ENCODE peak calls at places on chromosomes 3 and 15, in ten cellular contexts. O is heart left ventricle, R is sigmoid colon, L is ovary, T is tibial nerve, S is stomach, W is body of pancreas, N is H1, M is suprapubic skin, Q is lower leg skin. P is an unnamed sample.

GRCh38 chr3:125006190-125006855 is 49.5 kb downstream of the HEG1 start:
- DNase-seq in R (no peak), N (no peak), O (no peak), Q (no peak), T (no peak), L (no peak), S (no peak), W (no peak), M (no peak), P (no peak)

GRCh38 chr15:77474310-77474986 is 53.8 kb downstream of the HMG20A start:
- DNase-seq in O (no peak), R (no peak), Q (no peak), M (no peak), S (no peak), N (no peak), L (no peak), W (no peak), T (no peak), P (no peak)

GRCh38 chr3:180036678-180037455 is at the start of gene PEX5L:
- DNase-seq in O (peak), W (peak), L (peak), M (peak), Q (no peak), S (peak), N (peak), R (no peak), T (peak), P (peak)

GRCh38 chr3:195385526-195385925 is 57.3 kb downstream of the ACAP2 start:
- DNase-seq in W (no peak), M (no peak), Q (no peak), R (no peak), S (no peak), T (no peak), L (no peak), O (no peak), N (no peak), P (no peak)

GRCh38 chr3:42499478-42499871 is 3.0 kb upstream of the VIPR1 start:
- DNase-seq in M (peak), O (no peak), S (peak), N (no peak), R (peak), T (no peak), Q (peak), L (no peak), W (peak), P (peak)

GRCh38 chr15:78146437-78147154 is 2.6 kb upstream of the IDH3A start:
- DNase-seq in L (no peak), N (no peak), R (no peak), M (no peak), T (no peak), Q (peak), O (no peak), S (peak), W (peak), P (no peak)

GRCh38 chr3:169354774-169355501 is 308.6 kb downstream of the MECOM start:
- DNase-seq in L (no peak), W (no peak), O (no peak), T (no peak), M (no peak), R (no peak), N (no peak), Q (no peak), S (no peak), P (no peak)

GRCh38 chr15:57635300-57635944 is 43.7 kb downstream of the MYZAP start:
- DNase-seq in W (peak), L (peak), N (no peak), S (peak), T (no peak), R (peak), M (no peak), O (no peak), Q (no peak), P (no peak)

GRCh38 chr3:189712906-189713483 is 81.8 kb downstream of the TP63 start:
- DNase-seq in Q (no peak), W (no peak), L (no peak), S (no peak), T (no peak), O (no peak), N (no peak), M (no peak), R (no peak), P (no peak)

GRCh38 chr15:69583627-69584026 is 131.0 kb downstream of the RPLP1 start:
- DNase-seq in N (no peak), S (no peak), O (no peak), Q (no peak), L (no peak), T (no peak), W (no peak), M (no peak), R (no peak), P (no peak)

GRCh38 chr3:78974181-78974770 is 793.5 kb downstream of the ROBO1 start:
- DNase-seq in O (no peak), M (no peak), N (no peak), W (no peak), S (no peak), R (no peak), T (no peak), L (no peak), Q (no peak), P (no peak)

GRCh38 chr15:82159922-82160321 is 102.6 kb downstream of the EFL1 start:
- DNase-seq in N (no peak), S (no peak), T (no peak), L (no peak), O (no peak), R (no peak), Q (no peak), M (no peak), W (no peak), P (no peak)

GRCh38 chr3:33171580-33171979 is 47.0 kb downstream of the SUSD5 start:
- DNase-seq in N (no peak), S (no peak), R (no peak), T (no peak), M (no peak), L (no peak), W (no peak), Q (no peak), O (no peak), P (no peak)

GRCh38 chr3:63193647-63194046 is 84.5 kb upstream of the SYNPR start:
- DNase-seq in M (no peak), R (no peak), O (no peak), Q (no peak), N (no peak), W (no peak), L (no peak), S (no peak), T (no peak), P (no peak)

GRCh38 chr15:84833447-84833846 is 16.3 kb downstream of the ALPK3 start:
- DNase-seq in L (peak), W (peak), T (no peak), M (no peak), Q (peak), S (no peak), N (no peak), O (no peak), R (no peak), P (peak)

GRCh38 chr3:24583004-24583403 is 88.4 kb upstream of the THRB start:
- DNase-seq in S (no peak), M (no peak), L (no peak), T (no peak), R (no peak), Q (no peak), O (no peak), N (no peak), W (no peak), P (no peak)

GRCh38 chr3:86830566-86830965 is 160.4 kb downstream of the VGLL3 start:
- DNase-seq in Q (no peak), L (no peak), N (no peak), S (no peak), O (no peak), R (no peak), T (no peak), M (no peak), W (no peak), P (no peak)

GRCh38 chr15:88257311-88257901 is 867 bp upstream of the NTRK3 start:
- DNase-seq in T (no peak), O (no peak), Q (no peak), N (no peak), S (no peak), W (no peak), L (no peak), M (no peak), R (no peak), P (no peak)

GRCh38 chr3:170947018-170947769 is 38.8 kb upstream of the EIF5A2 start:
- DNase-seq in S (no peak), N (no peak), R (no peak), L (no peak), O (no peak), M (peak), W (no peak), T (no peak), Q (no peak), P (no peak)

GRCh38 chr15:32123473-32123872 is 93.2 kb downstream of the CHRNA7 start:
- DNase-seq in N (no peak), Q (no peak), O (no peak), L (no peak), S (no peak), M (no peak), W (no peak), R (no peak), T (no peak), P (no peak)

GRCh38 chr3:133038089-133038730 is at the start of gene TMEM108:
- DNase-seq in S (peak), Q (peak), M (peak), O (peak), N (peak), T (peak), W (peak), L (peak), R (peak), P (peak)

GRCh38 chr15:69403611-69404010 is 10.5 kb upstream of the KIF23 start:
- DNase-seq in R (no peak), Q (no peak), S (no peak), T (no peak), N (no peak), L (no peak), M (no peak), W (no peak), O (no peak), P (no peak)

DNA sequence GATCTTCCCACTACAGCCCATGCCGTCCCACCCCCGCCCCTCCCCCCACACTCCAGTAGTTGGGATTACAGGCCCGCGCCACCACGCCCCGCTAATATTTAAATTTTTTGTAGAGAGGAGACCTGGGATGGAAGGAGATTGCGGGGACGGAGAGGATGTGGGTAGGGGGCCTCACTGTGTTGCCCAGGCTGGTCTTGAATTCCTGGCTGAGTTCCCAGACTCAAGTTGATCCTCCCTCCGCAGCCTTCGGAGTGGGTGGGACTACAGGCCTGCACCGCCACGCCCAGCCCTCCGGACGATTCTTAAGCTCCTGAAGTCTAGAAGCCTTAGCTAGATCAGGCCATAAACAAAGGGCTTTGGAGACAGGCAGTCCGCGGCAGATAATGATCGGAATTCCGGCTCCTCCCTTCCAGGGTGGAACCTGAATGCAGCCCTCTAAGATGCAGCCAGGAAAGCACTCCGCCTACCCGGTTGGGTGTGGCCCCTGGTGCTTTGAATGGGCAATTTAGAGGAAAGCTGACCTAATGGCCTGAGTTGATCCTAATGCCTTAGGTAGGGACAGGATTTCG is at the start of gene DPPA2:
- DNase-seq in Q (peak), T (no peak), N (peak), S (no peak), O (no peak), R (no peak), M (no peak), W (no peak), L (no peak), P (no peak)
- H3K4me3 ChIP-seq in Q (no peak), T (no peak), N (no peak), S (no peak), O (no peak), R (no peak), M (no peak), W (no peak), L (no peak), P (no peak)

GRCh38 chr15:81108427-81108826 is 25.6 kb upstream of the CFAP161 start:
- DNase-seq in Q (no peak), R (no peak), S (no peak), T (no peak), M (no peak), N (no peak), W (no peak), O (no peak), L (no peak), P (no peak)
- TF ChIP-seq CTCF in Q (no peak), R (no peak), S (no peak), T (peak), M (peak), N (peak), W (peak), O (peak), L (no peak), P (peak)

GRCh38 chr3:188153949-188154757 is at the start of gene LPP:
- DNase-seq in L (peak), S (peak), O (peak), T (peak), N (peak), R (peak), M (peak), Q (peak), W (peak), P (peak)
- TF ChIP-seq POLR2A in L (no peak), S (no peak), O (no peak), T (peak), N (peak), R (no peak), M (no peak), Q (no peak), W (peak), P (no peak)

GRCh38 chr15:55526559-55527036 is 18.6 kb upstream of the DNAAF4 start:
- DNase-seq in R (no peak), T (no peak), M (no peak), Q (no peak), L (no peak), S (no peak), W (peak), N (no peak), O (no peak), P (no peak)

GRCh38 chr15:55522741-55523450 is 14.9 kb upstream of the DNAAF4 start:
- DNase-seq in L (no peak), N (no peak), M (no peak), W (no peak), O (no peak), R (no peak), S (no peak), T (no peak), Q (no peak), P (no peak)

GRCh38 chr15:55532944-55533343 is 24.9 kb upstream of the DNAAF4 start:
- DNase-seq in N (no peak), L (no peak), Q (no peak), T (no peak), W (no peak), O (no peak), M (no peak), S (no peak), R (no peak), P (no peak)

GRCh38 chr15:55530861-55531313 is 22.9 kb upstream of the DNAAF4 start:
- DNase-seq in O (no peak), W (no peak), S (no peak), Q (no peak), L (no peak), N (no peak), T (no peak), R (no peak), M (no peak), P (no peak)

GRCh38 chr15:55527150-55527549 is 19.1 kb upstream of the DNAAF4 start:
- DNase-seq in L (no peak), O (no peak), N (no peak), R (no peak), M (no peak), T (no peak), Q (no peak), S (no peak), W (no peak), P (no peak)
- H3K4me3 ChIP-seq in L (no peak), O (no peak), N (no peak), R (no peak), M (no peak), T (no peak), Q (no peak), S (no peak), W (no peak), P (no peak)

GRCh38 chr15:67080900-67081431 is 15.6 kb downstream of the SMAD3 start:
- DNase-seq in W (no peak), O (peak), L (no peak), Q (no peak), T (peak), M (no peak), S (no peak), R (peak), N (no peak), P (peak)
- TF ChIP-seq CTCF in W (no peak), O (no peak), L (no peak), Q (no peak), T (no peak), M (peak), S (no peak), R (no peak), N (peak), P (no peak)

GRCh38 chr3:66386011-66386924 is 114.6 kb downstream of the LRIG1 start:
- DNase-seq in W (no peak), S (no peak), M (no peak), N (no peak), T (no peak), R (no peak), Q (no peak), O (no peak), L (no peak), P (no peak)
- TF ChIP-seq POLR2A in W (no peak), S (no peak), M (no peak), N (no peak), T (no peak), R (no peak), Q (no peak), O (no peak), L (no peak), P (no peak)

GRCh38 chr3:143979041-143979440 is 7.4 kb downstream of the DIPK2A start:
- DNase-seq in S (no peak), L (no peak), M (no peak), R (no peak), N (no peak), T (no peak), O (no peak), W (no peak), Q (no peak), P (no peak)

GRCh38 chr3:143979813-143980212 is 8.2 kb downstream of the DIPK2A start:
- DNase-seq in N (no peak), W (no peak), Q (no peak), S (no peak), M (no peak), L (no peak), T (no peak), R (no peak), O (no peak), P (no peak)

GRCh38 chr3:143975549-143976152 is 4.0 kb downstream of the DIPK2A start:
- DNase-seq in R (no peak), N (no peak), O (no peak), W (no peak), Q (no peak), T (peak), L (no peak), S (no peak), M (no peak), P (no peak)

GRCh38 chr3:143978263-143978631 is 6.6 kb downstream of the DIPK2A start:
- DNase-seq in T (no peak), S (no peak), L (no peak), W (no peak), M (no peak), Q (no peak), O (no peak), N (no peak), R (no peak), P (no peak)

DNA sequence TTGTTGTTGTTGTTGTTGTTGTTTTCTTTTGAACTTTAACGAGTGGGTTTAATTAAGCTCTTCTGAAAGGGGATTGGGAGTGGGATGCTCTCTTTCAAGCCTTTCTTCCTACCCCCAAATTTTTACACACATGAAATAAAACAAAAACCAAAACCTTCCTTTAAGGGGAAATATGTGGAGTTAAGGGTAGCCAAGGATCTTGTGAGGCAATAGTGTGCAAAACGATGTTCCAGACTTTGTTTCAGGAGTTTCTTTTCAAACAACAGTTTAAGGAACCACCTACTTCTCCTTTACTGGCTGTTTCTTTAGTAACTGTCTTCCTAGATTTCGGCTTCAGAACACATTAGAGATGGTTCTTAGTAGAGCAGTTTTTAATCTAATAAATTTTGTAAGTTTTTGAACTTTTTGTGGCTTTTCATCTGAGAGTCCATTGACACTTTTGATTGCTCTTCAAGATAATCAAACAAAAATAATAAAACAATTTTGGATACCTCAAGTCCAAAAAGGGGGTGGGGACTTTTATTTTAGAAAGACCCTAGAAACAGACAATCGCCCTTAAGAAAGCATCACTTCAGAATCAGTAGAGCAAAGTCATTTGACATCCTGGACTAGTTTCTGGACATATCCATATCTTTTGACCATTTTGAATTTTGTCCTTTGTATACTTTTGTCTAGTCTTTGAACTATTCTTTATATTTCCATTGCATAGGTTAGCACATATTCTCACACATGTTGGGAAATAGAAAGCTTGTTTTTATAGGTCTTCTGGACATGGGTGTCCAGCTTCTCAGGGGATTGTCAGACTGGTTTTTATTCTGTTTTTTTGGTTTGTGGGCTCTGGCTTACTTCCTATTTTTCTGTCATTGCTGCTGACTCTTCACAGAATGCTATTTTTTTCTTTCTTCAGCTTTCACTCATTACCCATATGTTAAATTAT is 6.0 kb downstream of the DIPK2A start:
- DNase-seq in S (no peak), N (no peak), R (no peak), M (no peak), Q (no peak), O (no peak), L (no peak), W (no peak), T (no peak), P (no peak)
- H3K4me3 ChIP-seq in S (no peak), N (no peak), R (no peak), M (peak), Q (no peak), O (peak), L (no peak), W (no peak), T (no peak), P (no peak)